ENCODE peak calls at places on chromosomes 2 and 18, in seven cellular contexts. I, A, J, D, H, G and Q are unnamed samples.

GRCh38 chr2:127661072-127661618 is 14.2 kb downstream of the LIMS2 start:
- DNase-seq in I (peak), A (no peak), J (peak), D (peak), H (no peak), G (no peak), Q (no peak)

GRCh38 chr2:127052068-127052770 is 54.7 kb downstream of the BIN1 start:
- DNase-seq in I (no peak), A (no peak), J (no peak), D (peak), H (no peak), G (no peak), Q (no peak)

GRCh38 chr2:21422050-21422449 is 298.3 kb downstream of the TDRD15 start:
- DNase-seq in I (peak), A (peak), J (no peak), D (no peak), H (peak), G (no peak), Q (no peak)

GRCh38 chr2:11129598-11130449 is 25.4 kb upstream of the SLC66A3 start:
- DNase-seq in I (no peak), A (no peak), J (peak), D (no peak), H (peak), G (no peak), Q (no peak)

GRCh38 chr2:157559061-157559460 is 69.6 kb downstream of the ACVR1C start:
- DNase-seq in I (no peak), A (no peak), J (no peak), D (no peak), H (no peak), G (no peak), Q (no peak)

GRCh38 chr2:20540587-20541304 is 93.9 kb downstream of the RHOB start:
- DNase-seq in I (no peak), A (no peak), J (no peak), D (no peak), H (no peak), G (no peak), Q (no peak)

GRCh38 chr2:108960006-108960405 is 29.0 kb downstream of the EDAR start:
- DNase-seq in I (no peak), A (no peak), J (no peak), D (peak), H (no peak), G (no peak), Q (no peak)

GRCh38 chr2:109402980-109403840 is 210.6 kb downstream of the SEPTIN10 start:
- DNase-seq in I (no peak), A (no peak), J (no peak), D (no peak), H (no peak), G (no peak), Q (no peak)

GRCh38 chr18:46751882-46752281 is 5.0 kb downstream of the ST8SIA5 start:
- DNase-seq in I (no peak), A (no peak), J (no peak), D (no peak), H (no peak), G (no peak), Q (no peak)

GRCh38 chr2:135227386-135227785 is 175.3 kb downstream of the RAB3GAP1 start:
- DNase-seq in I (peak), A (peak), J (no peak), D (no peak), H (no peak), G (peak), Q (no peak)

GRCh38 chr2:43136862-43137261 is 89.5 kb downstream of the ZFP36L2 start:
- DNase-seq in I (no peak), A (no peak), J (no peak), D (no peak), H (no peak), G (no peak), Q (no peak)

GRCh38 chr2:37271376-37272067 is 40.1 kb downstream of the NDUFAF7 start:
- DNase-seq in I (no peak), A (no peak), J (no peak), D (no peak), H (no peak), G (no peak), Q (no peak)

GRCh38 chr2:187055463-187055862 is 206.5 kb upstream of the ZSWIM2 start:
- DNase-seq in I (peak), A (peak), J (peak), D (no peak), H (no peak), G (no peak), Q (no peak)

GRCh38 chr2:155151945-155152344 is 453.4 kb downstream of the KCNJ3 start:
- DNase-seq in I (no peak), A (no peak), J (no peak), D (no peak), H (no peak), G (no peak), Q (no peak)

GRCh38 chr2:114543106-114543806 is 100.8 kb downstream of the DPP10 start:
- DNase-seq in I (no peak), A (peak), J (peak), D (no peak), H (peak), G (no peak), Q (no peak)

GRCh38 chr2:29923110-29923721 is 1.8 kb upstream of the ALK start:
- DNase-seq in I (peak), A (peak), J (peak), D (no peak), H (peak), G (peak), Q (peak)

GRCh38 chr2:165295643-165296042 is 56.4 kb downstream of the SCN2A start:
- DNase-seq in I (no peak), A (no peak), J (no peak), D (no peak), H (no peak), G (no peak), Q (no peak)

GRCh38 chr2:128004509-128004908 is 23.4 kb downstream of the SAP130 start:
- DNase-seq in I (no peak), A (no peak), J (no peak), D (no peak), H (no peak), G (no peak), Q (no peak)

GRCh38 chr2:46444732-46445131 is 34.6 kb upstream of the TMEM247 start:
- DNase-seq in I (no peak), A (no peak), J (no peak), D (no peak), H (no peak), G (no peak), Q (no peak)

GRCh38 chr2:27270680-27271079 is 4.6 kb upstream of the DNAJC5G start:
- DNase-seq in I (no peak), A (no peak), J (no peak), D (no peak), H (no peak), G (no peak), Q (no peak)

GRCh38 chr2:197107291-197108269 is 181.1 kb upstream of the PGAP1 start:
- DNase-seq in I (peak), A (peak), J (peak), D (peak), H (no peak), G (peak), Q (no peak)

GRCh38 chr18:57813245-57813644 is 10.1 kb upstream of the ATP8B1 start:
- DNase-seq in I (peak), A (peak), J (peak), D (no peak), H (no peak), G (peak), Q (peak)

DNA sequence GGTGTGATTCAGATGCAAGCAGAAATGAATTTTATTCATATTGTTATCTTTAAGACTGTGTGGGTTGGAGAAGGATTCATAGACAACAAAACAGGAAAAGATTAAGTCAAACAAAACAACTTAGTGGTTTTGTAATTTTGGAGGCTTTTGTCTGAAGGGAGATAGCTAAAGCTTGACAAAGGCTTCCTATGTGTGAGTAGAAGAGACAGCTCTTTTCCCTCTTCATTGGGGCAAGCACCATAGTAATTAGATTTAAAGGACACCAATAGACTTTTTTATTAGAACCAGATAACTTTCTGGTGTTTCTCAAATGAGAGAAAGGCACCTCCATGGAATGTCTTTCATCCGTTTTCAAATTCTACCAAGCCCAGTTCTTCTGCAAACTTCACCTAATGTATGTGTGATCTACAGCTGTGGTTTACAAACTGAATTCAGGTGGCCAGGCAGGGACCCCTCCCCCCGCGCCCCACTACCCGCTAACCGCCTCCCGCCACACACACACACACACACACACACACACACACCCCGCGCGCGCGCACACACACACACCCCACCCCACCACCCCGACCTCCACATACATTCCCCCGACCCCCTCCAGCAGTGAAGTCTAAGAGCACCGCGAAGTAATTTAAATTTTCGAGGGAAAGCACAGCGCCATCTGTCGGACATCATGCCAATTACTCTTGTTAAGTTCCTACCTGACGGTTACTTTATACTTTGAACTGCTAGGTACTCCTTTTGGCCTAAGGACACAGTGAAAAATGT is 31.7 kb upstream of the PPP1R1C start:
- DNase-seq in I (peak), A (peak), J (peak), D (no peak), H (peak), G (peak), Q (peak)
- H3K4me3 ChIP-seq in I (peak), A (no peak), J (peak), D (peak), H (peak), G (peak), Q (no peak)

GRCh38 chr2:231563378-231563961 is 29.2 kb upstream of the TEX44 start:
- DNase-seq in I (peak), A (peak), J (peak), D (no peak), H (peak), G (peak), Q (peak)
- TF ChIP-seq CTCF in I (peak), A (peak), J (peak), D (peak), H (peak), G (peak), Q (peak)

GRCh38 chr18:59478591-59478990 is 119.5 kb upstream of the LMAN1 start:
- DNase-seq in I (peak), A (peak), J (no peak), D (no peak), H (no peak), G (peak), Q (peak)
- H3K4me3 ChIP-seq in I (no peak), A (no peak), J (no peak), D (no peak), H (no peak), G (no peak), Q (no peak)

GRCh38 chr2:1553671-1554295 is 140.5 kb downstream of the TPO start:
- DNase-seq in I (peak), A (peak), J (peak), D (peak), H (peak), G (peak), Q (no peak)
- TF ChIP-seq CTCF in I (peak), A (peak), J (peak), D (no peak), H (peak), G (peak), Q (peak)

GRCh38 chr18:25348361-25349130 is 3.4 kb downstream of the ZNF521 start:
- DNase-seq in I (peak), A (no peak), J (no peak), D (no peak), H (no peak), G (no peak), Q (no peak)
- H3K4me3 ChIP-seq in I (peak), A (peak), J (peak), D (peak), H (peak), G (peak), Q (peak)

GRCh38 chr2:8662239-8662879 is 19.5 kb upstream of the ID2 start:
- DNase-seq in I (peak), A (peak), J (peak), D (no peak), H (no peak), G (peak), Q (peak)
- TF ChIP-seq CTCF in I (no peak), A (peak), J (peak), D (no peak), H (no peak), G (peak), Q (peak)

GRCh38 chr2:88500691-88501090 is 48.2 kb upstream of the FOXI3 start:
- DNase-seq in I (no peak), A (no peak), J (no peak), D (no peak), H (no peak), G (no peak), Q (no peak)
- H3K4me3 ChIP-seq in I (no peak), A (no peak), J (no peak), D (no peak), H (no peak), G (no peak), Q (no peak)

GRCh38 chr2:118431188-118431562 is 342.9 kb downstream of the INSIG2 start:
- DNase-seq in I (no peak), A (no peak), J (peak), D (no peak), H (no peak), G (no peak), Q (no peak)
- TF ChIP-seq CTCF in I (no peak), A (no peak), J (no peak), D (no peak), H (peak), G (no peak), Q (no peak)

GRCh38 chr18:77103181-77103875 is 29.3 kb downstream of the MBP start:
- DNase-seq in I (peak), A (peak), J (peak), D (no peak), H (no peak), G (no peak), Q (no peak)

GRCh38 chr18:77100751-77101355 is 31.7 kb downstream of the MBP start:
- DNase-seq in I (no peak), A (no peak), J (no peak), D (no peak), H (no peak), G (no peak), Q (no peak)

GRCh38 chr18:77101410-77102245 is 31.0 kb downstream of the MBP start:
- DNase-seq in I (peak), A (peak), J (peak), D (peak), H (no peak), G (peak), Q (peak)

GRCh38 chr18:77103991-77104521 is 28.5 kb downstream of the MBP start:
- DNase-seq in I (peak), A (no peak), J (peak), D (no peak), H (no peak), G (no peak), Q (no peak)

GRCh38 chr18:77102246-77103040 is 30.1 kb downstream of the MBP start:
- DNase-seq in I (peak), A (peak), J (peak), D (no peak), H (no peak), G (peak), Q (peak)
- H3K4me3 ChIP-seq in I (peak), A (no peak), J (peak), D (peak), H (no peak), G (peak), Q (peak)